ENCODE peak calls at places on chromosomes 13 and 19, in six cellular contexts. C, Z, D, R, N and U are unnamed samples.

GRCh38 chr13:32639502-32640105 is 53.4 kb downstream of the PDS5B start:
- DNase-seq in C (peak), N (peak), Z (peak), R (peak), D (peak), U (peak)

GRCh38 chr19:11016591-11016990 is 55.8 kb downstream of the SMARCA4 start:
- DNase-seq in R (no peak), Z (no peak), D (no peak), N (no peak), C (no peak), U (no peak)

GRCh38 chr13:99256283-99256682 is 1.9 kb downstream of the GPR18 start:
- DNase-seq in Z (no peak), R (no peak), N (no peak), D (no peak), C (no peak), U (no peak)

GRCh38 chr13:110629735-110630134 is 14.4 kb downstream of the NAXD start:
- DNase-seq in N (no peak), D (no peak), Z (no peak), C (no peak), R (peak), U (no peak)

GRCh38 chr19:54728167-54728566 is 3.9 kb downstream of the KIR3DL3 start:
- DNase-seq in N (no peak), C (no peak), R (no peak), D (no peak), Z (no peak), U (no peak)

GRCh38 chr19:32309711-32310390 is 35.6 kb upstream of the ZNF507 start:
- DNase-seq in C (no peak), Z (no peak), D (no peak), N (no peak), R (no peak), U (no peak)

GRCh38 chr13:79373916-79374315 is 32.1 kb downstream of the RBM26 start:
- DNase-seq in C (no peak), D (no peak), N (no peak), R (no peak), Z (no peak), U (no peak)

GRCh38 chr19:42423462-42424344 is 3.5 kb downstream of the LIPE start:
- DNase-seq in C (peak), Z (peak), R (peak), D (peak), N (peak), U (no peak)

GRCh38 chr13:105616313-105617075 is 919.0 kb downstream of the EFNB2 start:
- DNase-seq in R (no peak), D (no peak), N (no peak), Z (no peak), C (no peak), U (no peak)

GRCh38 chr19:13526552-13526951 is 20.3 kb upstream of the CACNA1A start:
- DNase-seq in Z (no peak), C (no peak), D (no peak), R (no peak), N (no peak), U (peak)

GRCh38 chr19:36819130-36819630 is 19.0 kb downstream of the ZNF790 start:
- DNase-seq in R (no peak), D (no peak), C (no peak), N (no peak), Z (no peak), U (no peak)

GRCh38 chr13:71290963-71291937 is 575.8 kb downstream of the DACH1 start:
- DNase-seq in D (no peak), Z (peak), N (no peak), R (peak), C (peak), U (peak)

GRCh38 chr19:13849991-13850909 is 26.7 kb upstream of the NANOS3 start:
- DNase-seq in Z (no peak), N (no peak), C (peak), R (peak), D (no peak), U (peak)

GRCh38 chr13:102913924-102914628 is 68.2 kb downstream of the ERCC5 start:
- DNase-seq in D (no peak), N (no peak), C (no peak), Z (no peak), R (no peak), U (no peak)

GRCh38 chr19:51688665-51689571 is 4.2 kb upstream of the SPACA6 start:
- DNase-seq in R (no peak), N (peak), Z (no peak), D (peak), C (peak), U (no peak)

GRCh38 chr13:98892821-98893220 is 85.0 kb downstream of the DOCK9 start:
- DNase-seq in R (no peak), D (no peak), C (no peak), N (no peak), Z (no peak), U (no peak)

GRCh38 chr13:30147380-30147779 is 160.0 kb downstream of the KATNAL1 start:
- DNase-seq in N (no peak), C (no peak), D (no peak), R (no peak), Z (no peak), U (no peak)

GRCh38 chr13:45718063-45718462 is 15.9 kb downstream of the CBY2 start:
- DNase-seq in Z (no peak), R (peak), N (no peak), C (no peak), D (no peak), U (peak)

GRCh38 chr13:86269511-86269910 is 470.3 kb upstream of the SLITRK6 start:
- DNase-seq in N (no peak), C (no peak), Z (no peak), R (no peak), D (no peak), U (no peak)

GRCh38 chr13:33032037-33032625 is 15.9 kb downstream of the KL start:
- DNase-seq in N (no peak), D (no peak), C (peak), Z (no peak), R (no peak), U (peak)

GRCh38 chr13:65966991-65967451 is 1263.1 kb downstream of the PCDH9 start:
- DNase-seq in N (no peak), D (no peak), R (no peak), C (no peak), Z (no peak), U (peak)

GRCh38 chr19:2573916-2574315 is 98.0 kb downstream of the GADD45B start:
- DNase-seq in N (no peak), Z (no peak), D (no peak), R (no peak), C (no peak), U (no peak)

GRCh38 chr13:93690139-93690538 is 463.5 kb downstream of the GPC6 start:
- DNase-seq in C (no peak), Z (no peak), N (no peak), R (peak), D (no peak), U (no peak)

GRCh38 chr13:59208405-59209195 is 955.1 kb downstream of the DIAPH3 start:
- DNase-seq in R (no peak), C (no peak), N (no peak), D (no peak), Z (no peak), U (no peak)

GRCh38 chr19:38869836-38870607 is 8.1 kb downstream of the RINL start:
- DNase-seq in C (peak), Z (no peak), R (peak), N (no peak), D (no peak), U (peak)

GRCh38 chr19:40320558-40320935 is 27.6 kb downstream of the C19orf47 start:
- DNase-seq in Z (no peak), N (no peak), C (no peak), D (no peak), R (no peak), U (no peak)

GRCh38 chr13:23876265-23876664 is 12.9 kb downstream of the MIPEP start:
- DNase-seq in D (no peak), C (no peak), R (no peak), N (no peak), Z (no peak), U (no peak)

GRCh38 chr13:110297771-110298170 is 9.2 kb downstream of the COL4A1 start:
- DNase-seq in R (no peak), Z (no peak), D (no peak), N (no peak), C (no peak), U (no peak)

GRCh38 chr19:54104998-54105715 is 2.5 kb downstream of the NDUFA3 start:
- DNase-seq in R (no peak), D (no peak), Z (no peak), N (no peak), C (no peak), U (no peak)

GRCh38 chr13:41670873-41671443 is 213.6 kb downstream of the RGCC start:
- DNase-seq in R (no peak), D (no peak), C (no peak), Z (no peak), N (no peak), U (no peak)

GRCh38 chr19:12526542-12526941 is 24.7 kb downstream of the ZNF564 start:
- DNase-seq in C (no peak), R (no peak), N (no peak), Z (no peak), D (no peak), U (no peak)

GRCh38 chr19:1276620-1277007 is 1.3 kb downstream of the FAM174C start:
- DNase-seq in Z (no peak), N (no peak), R (no peak), C (no peak), D (no peak), U (no peak)
- H3K4me3 ChIP-seq in Z (peak), N (peak), R (peak), C (peak), D (peak), U (peak)

DNA sequence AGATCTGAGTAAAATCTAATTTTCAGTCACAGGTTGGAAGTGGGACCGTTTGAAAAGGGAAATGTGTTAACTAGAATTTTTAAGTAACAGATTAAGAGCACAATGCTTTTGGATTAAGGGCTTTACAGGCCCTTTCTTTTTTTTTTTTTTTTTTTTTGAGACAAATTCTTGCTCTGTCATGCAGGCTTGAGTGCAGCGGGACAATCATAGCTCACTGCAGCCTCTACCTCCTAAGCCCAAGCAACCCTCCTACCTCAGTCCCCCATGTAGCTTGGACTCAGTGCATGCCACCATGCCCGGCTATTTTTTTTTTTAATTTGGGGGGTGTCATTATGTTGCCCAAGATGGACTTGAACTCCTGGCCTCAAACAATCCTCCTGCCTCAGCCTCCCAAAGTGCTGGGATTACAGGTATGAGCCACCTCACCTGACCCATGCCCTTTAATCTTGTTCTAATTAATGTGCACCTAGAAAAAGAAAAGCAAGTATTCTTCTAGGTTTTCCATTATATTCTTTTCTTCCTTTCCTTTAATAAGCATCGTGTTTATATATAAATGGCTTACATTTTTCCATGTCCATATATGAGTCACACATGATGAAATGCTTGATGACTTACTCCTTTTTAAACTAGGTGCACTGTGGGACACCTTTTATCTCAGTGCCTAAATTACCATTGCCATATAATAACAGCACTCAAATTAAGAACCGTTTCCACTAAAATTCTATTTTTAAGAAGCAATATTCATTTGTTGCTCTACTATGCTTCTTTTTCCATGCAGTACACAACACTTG is 363.5 kb downstream of the LIG4 start:
- DNase-seq in N (no peak), Z (no peak), D (no peak), C (no peak), R (no peak), U (no peak)
- H3K4me3 ChIP-seq in N (no peak), Z (no peak), D (no peak), C (no peak), R (no peak), U (no peak)

GRCh38 chr13:113005997-113006396 is 37.0 kb downstream of the MCF2L start:
- DNase-seq in D (no peak), N (no peak), Z (no peak), R (no peak), C (no peak), U (no peak)

GRCh38 chr13:113004126-113004525 is 35.1 kb downstream of the MCF2L start:
- DNase-seq in C (no peak), D (no peak), N (no peak), R (no peak), Z (no peak), U (no peak)

GRCh38 chr13:113008841-113009240 is 39.8 kb downstream of the MCF2L start:
- DNase-seq in N (no peak), R (no peak), D (no peak), Z (no peak), C (no peak), U (no peak)

GRCh38 chr13:113005076-113005865 is 36.3 kb downstream of the MCF2L start:
- DNase-seq in Z (no peak), C (no peak), R (no peak), N (no peak), D (no peak), U (no peak)

DNA sequence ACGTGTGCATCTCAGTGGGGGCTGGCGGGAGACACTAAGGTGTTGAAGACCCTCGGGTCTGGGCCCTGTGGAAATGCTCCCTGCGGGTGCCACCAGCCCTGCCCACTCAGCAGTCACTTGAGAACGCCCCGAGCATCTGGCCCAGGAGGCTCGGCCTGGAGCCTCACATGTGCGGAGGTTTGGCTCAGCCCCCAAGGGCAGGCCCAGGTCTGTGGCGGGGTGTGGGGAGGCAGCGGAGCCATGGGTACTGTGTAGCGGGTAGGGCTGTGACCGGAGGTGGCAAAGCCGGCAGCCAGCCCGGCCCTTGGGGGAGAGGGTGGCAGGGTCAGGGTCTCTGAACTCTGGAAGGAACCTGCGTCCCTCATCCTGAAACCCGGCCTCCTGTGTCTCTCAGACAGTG is 37.6 kb downstream of the MCF2L start:
- DNase-seq in R (no peak), C (no peak), N (no peak), Z (no peak), D (no peak), U (no peak)
- H3K4me3 ChIP-seq in R (no peak), C (no peak), N (no peak), Z (no peak), D (no peak), U (no peak)

DNA sequence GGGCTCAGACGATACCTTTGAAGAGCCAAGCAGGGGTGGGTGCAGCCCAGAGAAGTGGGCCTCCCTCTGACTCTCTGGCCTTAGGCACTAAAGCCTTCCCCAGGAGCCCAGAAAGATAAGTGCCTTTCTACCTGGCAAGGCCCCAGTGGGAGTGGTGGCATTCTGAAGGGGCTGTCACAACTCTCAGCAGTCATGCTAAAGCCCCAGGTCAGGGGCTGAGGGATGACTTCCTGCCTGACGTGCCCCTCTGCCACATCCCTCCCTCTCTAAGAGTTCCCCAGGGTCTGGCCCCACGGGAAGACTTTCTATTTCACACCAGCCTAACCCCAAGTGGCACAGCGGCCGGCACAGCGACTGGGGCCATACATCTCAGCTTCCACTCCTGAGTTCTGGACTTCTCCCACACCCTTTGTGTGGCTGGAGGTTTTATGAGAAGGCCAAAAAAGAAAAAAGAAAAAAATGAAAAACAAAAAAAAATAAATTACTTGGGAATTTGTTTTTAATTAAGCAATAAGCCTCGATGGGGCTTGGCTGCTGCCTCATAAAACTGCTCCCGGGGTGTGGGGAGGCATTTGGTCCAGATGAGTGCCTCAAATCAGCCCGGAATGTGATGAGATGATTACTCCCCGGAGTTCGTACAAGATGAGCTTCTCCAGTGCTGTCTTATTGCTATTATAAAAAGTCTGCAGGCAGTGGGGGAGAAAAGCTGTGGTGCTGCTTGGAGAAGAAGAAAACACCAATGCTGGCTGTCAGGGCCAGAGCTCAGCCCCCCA is 28.5 kb upstream of the PLEKHF1 start:
- DNase-seq in D (no peak), R (no peak), Z (no peak), N (no peak), C (no peak), U (no peak)
- H3K4me3 ChIP-seq in D (no peak), R (no peak), Z (no peak), N (no peak), C (no peak), U (no peak)

GRCh38 chr19:9913237-9914000 is 22.9 kb downstream of the OLFM2 start:
- DNase-seq in D (no peak), N (no peak), C (no peak), R (no peak), Z (no peak), U (no peak)
- H3K4me3 ChIP-seq in D (peak), N (peak), C (peak), R (no peak), Z (no peak), U (no peak)

DNA sequence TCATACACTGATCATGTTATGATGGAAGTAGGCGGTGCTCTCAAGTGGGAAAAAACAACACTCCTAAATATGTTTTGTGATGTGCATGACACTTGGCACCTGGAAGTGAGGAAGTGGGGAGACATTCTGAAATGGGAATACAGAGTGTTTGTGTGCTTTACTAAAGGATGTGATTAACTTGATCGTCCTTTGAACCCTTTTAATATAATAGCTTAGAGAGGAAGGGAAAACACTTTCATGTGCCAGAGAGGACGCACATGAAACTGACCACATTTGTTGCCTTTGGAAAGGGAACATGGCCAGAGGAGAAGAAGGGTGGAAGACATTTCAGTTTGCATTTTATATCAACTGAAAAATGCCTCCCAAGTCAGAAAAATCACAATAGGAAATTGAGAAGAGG is 31.4 kb downstream of the SMAD9 start:
- DNase-seq in C (no peak), D (no peak), Z (no peak), R (no peak), N (no peak), U (no peak)
- H3K4me3 ChIP-seq in C (no peak), D (no peak), Z (no peak), R (no peak), N (no peak), U (no peak)